ENCODE peak calls at places on chromosome 6, in five cellular contexts. D, V, S, P and B are unnamed samples. For H3K4me1, the result is how much of the 10 kb centered on the place peaks cover.

GRCh38 chr6:43771210-43771857 is 1.3 kb downstream of the VEGFA start:
- DNase-seq in D (peak), V (peak), S (peak), P (peak), B (peak)

GRCh38 chr6:32627831-32628230 is 9.4 kb upstream of the HLA-DQA1 start:
- DNase-seq in D (peak), V (no peak), S (no peak), P (peak), B (no peak)

GRCh38 chr6:134519456-134519855 is 201.5 kb upstream of the SGK1 start:
- DNase-seq in D (peak), V (peak), S (no peak), P (peak), B (peak)

GRCh38 chr6:131949615-131949908 is 1.6 kb downstream of the CCN2 start:
- DNase-seq in D (no peak), V (no peak), S (no peak), P (no peak), B (no peak)

GRCh38 chr6:37690964-37691735 is 6.5 kb downstream of the MDGA1 start:
- DNase-seq in D (no peak), V (no peak), S (no peak), P (no peak), B (no peak)

GRCh38 chr6:139927236-139927635 is 552.8 kb upstream of the CITED2 start:
- DNase-seq in D (no peak), V (no peak), S (no peak), P (no peak), B (no peak)

GRCh38 chr6:9140861-9141534 is 705.7 kb upstream of the SLC35B3 start:
- DNase-seq in D (no peak), V (no peak), S (no peak), P (no peak), B (no peak)

GRCh38 chr6:12009180-12009748 is 2.8 kb upstream of the HIVEP1 start:
- DNase-seq in D (no peak), V (no peak), S (no peak), P (no peak), B (no peak)

GRCh38 chr6:34638834-34639736 is 57.5 kb downstream of the ILRUN start:
- DNase-seq in D (no peak), V (no peak), S (no peak), P (no peak), B (no peak)

GRCh38 chr6:24330137-24330732 is 27.6 kb downstream of the DCDC2 start:
- DNase-seq in D (no peak), V (no peak), S (no peak), P (no peak), B (no peak)

GRCh38 chr6:14217728-14218637 is 100.4 kb downstream of the CD83 start:
- DNase-seq in D (no peak), V (no peak), S (no peak), P (peak), B (no peak)

GRCh38 chr6:55131616-55132015 is 42.7 kb upstream of the HCRTR2 start:
- DNase-seq in D (no peak), V (no peak), S (no peak), P (no peak), B (no peak)

GRCh38 chr6:124699038-124699437 is 263.2 kb upstream of the RNF217 start:
- DNase-seq in D (no peak), V (no peak), S (no peak), P (no peak), B (no peak)

GRCh38 chr6:133241901-133242760 is 974 bp downstream of the EYA4 start:
- DNase-seq in D (no peak), V (peak), S (peak), P (no peak), B (no peak)
- H3K4me1 ChIP-seq in D (under half), V (under half), S (under half), P (under half), B (under half)

DNA sequence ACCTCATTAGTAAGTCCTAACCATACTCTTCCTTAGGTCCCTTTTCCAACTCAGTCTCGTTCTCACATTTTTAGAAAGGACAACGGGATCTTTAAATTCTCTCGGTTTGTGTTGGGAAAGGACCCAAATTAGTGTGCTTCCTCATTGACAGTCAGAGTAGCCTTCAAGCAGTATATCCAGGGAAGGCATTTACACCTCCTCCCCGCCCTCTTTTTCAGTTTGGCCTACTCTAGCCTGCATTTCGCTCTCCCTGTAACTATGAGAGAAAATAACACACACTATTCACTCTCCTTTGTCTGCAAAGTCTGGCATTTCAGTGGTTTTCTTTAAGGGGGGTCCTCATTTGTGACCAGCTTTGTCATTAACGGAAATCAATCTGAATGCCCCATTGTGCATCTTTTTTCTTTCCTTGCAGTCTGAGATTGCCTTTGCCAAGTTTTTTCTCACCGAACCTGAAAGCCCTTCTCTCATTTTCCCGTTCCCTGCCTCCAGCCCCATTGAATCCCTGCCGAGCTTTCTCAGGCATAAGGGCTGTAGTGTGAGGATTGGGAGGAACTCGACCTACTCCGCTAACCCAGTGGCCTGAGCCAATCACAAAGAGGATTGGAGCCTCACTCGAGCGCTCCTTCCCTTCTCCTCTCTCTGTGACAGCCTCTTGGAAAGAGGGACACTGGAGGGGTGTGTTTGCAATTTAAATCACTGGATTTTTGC is 400 bp upstream of the FABP7 start:
- DNase-seq in D (no peak), V (no peak), S (no peak), P (no peak), B (no peak)
- H3K4me3 ChIP-seq in D (no peak), V (no peak), S (no peak), P (no peak), B (no peak)

DNA sequence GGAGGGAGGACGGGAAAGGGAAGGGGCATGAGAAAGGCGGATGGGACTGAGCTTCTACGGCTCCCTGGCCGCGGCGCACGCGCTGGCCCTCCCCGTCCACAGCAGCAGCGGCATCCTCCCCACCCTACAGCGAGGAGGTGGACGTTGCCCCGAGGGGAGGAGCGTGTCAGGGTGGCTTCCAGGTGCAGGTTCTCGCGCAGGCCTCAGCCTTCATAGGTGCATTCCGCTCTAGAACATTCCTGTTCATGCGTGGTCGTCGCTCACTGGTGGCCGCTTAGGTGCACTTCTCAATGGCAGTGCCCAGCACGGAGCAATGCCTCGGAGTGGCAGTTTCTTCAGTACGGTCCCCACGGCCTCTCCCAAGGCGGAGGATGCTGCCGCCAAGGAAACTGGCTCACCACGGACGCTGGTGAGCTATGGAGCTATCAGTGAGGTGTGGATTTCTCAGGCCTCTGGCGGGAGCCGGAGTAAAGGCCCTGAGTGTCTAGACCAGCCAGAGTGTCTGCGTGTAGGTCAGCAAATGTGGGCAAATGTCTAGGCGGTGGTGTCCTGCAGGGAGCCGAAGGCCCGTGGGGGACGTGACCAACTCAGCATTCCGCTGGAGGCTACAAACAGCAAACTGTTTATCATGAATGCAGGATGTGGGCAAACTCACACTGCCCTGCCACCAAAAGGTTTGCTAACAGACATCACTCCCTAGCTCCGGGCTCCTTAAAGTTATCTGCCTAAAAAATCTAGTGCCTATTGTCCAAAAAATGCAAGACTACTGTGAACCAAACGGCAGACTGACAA is 29.4 kb upstream of the AFDN start:
- DNase-seq in D (no peak), V (no peak), S (no peak), P (no peak), B (no peak)
- H3K4me1 ChIP-seq in D (under half), V (under half), S (under half), P (under half), B (under half)

GRCh38 chr6:26270903-26271639 is 93.9 kb upstream of the BTN3A2 start:
- DNase-seq in D (peak), V (peak), S (no peak), P (peak), B (peak)

GRCh38 chr6:26269406-26270120 is 95.4 kb upstream of the BTN3A2 start:
- DNase-seq in D (no peak), V (no peak), S (no peak), P (no peak), B (no peak)

GRCh38 chr6:26268659-26269402 is 96.2 kb upstream of the BTN3A2 start:
- DNase-seq in D (no peak), V (no peak), S (no peak), P (no peak), B (no peak)

GRCh38 chr6:26271640-26272090 is 93.3 kb upstream of the BTN3A2 start:
- DNase-seq in D (no peak), V (no peak), S (no peak), P (no peak), B (no peak)

GRCh38 chr6:26270121-26270861 is 94.7 kb upstream of the BTN3A2 start:
- DNase-seq in D (no peak), V (no peak), S (no peak), P (no peak), B (no peak)
- H3K4me3 ChIP-seq in D (peak), V (no peak), S (no peak), P (no peak), B (no peak)

DNA sequence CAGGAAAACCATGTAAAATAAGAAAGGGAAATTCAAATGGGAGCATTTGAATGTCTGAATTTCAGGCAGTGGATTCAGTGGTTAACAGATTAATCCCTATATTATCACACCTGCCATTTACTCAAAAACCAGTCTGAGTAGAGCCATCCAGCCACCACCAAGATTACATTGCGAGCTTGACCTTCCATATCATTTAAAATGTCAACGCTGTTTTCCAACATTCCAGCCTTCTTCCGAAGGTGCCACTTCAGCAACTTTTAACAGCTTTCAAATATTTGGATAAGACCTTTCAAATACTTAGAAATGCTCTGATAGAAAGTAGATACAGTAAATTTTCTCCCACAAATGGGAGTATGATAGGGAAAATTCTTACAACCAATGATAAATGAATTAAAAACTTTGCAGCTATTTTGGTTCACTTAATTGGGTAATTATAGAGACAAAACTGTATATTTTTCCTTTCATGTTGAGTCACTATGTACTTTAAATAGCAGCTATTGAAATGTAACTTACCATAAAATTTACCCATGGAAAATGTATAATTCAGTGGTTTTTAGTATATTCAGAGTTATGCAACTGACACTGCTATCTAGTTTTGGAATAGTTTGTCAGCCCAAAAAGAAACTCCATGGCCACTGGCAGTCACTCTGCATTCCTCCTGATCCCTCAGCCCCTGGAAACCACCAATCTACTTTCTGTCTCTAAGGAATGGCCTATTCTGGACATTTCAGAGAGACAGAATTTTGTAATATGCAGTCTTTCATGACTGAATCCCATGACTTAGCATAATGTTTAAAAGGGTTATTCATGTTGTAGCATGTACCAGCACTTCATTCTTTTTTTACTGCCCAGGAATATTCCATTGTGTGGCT is 21.6 kb downstream of the EZR start:
- DNase-seq in D (no peak), V (no peak), S (no peak), P (no peak), B (no peak)
- H3K4me1 ChIP-seq in D (half or more), V (half or more), S (half or more), P (half or more), B (under half)

GRCh38 chr6:4884646-4885427 is 108.6 kb downstream of the CDYL start:
- DNase-seq in D (no peak), V (no peak), S (no peak), P (no peak), B (no peak)

GRCh38 chr6:4885534-4885933 is 109.3 kb downstream of the CDYL start:
- DNase-seq in D (no peak), V (no peak), S (no peak), P (no peak), B (no peak)

GRCh38 chr6:4879724-4880372 is 103.6 kb downstream of the CDYL start:
- DNase-seq in D (no peak), V (no peak), S (no peak), P (no peak), B (no peak)

GRCh38 chr6:4883298-4883697 is 107.1 kb downstream of the CDYL start:
- DNase-seq in D (no peak), V (no peak), S (peak), P (no peak), B (no peak)

DNA sequence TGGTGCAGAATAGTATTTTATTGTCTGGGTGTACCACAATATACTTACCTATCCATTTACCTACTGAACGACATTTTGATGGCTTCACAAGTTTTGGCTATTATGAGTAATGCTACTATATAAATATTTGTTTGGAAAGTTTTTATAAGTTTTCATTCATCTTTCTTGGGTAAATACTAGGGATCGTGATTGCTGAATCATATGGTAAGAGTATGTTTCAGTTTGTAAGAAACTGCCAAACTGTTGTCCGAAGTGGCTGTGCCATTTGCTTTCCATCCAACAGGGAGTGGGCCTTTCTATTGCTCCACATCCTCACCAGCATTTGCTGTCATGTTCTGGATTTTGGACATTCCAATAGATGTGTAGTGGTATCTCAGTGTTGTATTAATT is 104.2 kb downstream of the CDYL start:
- DNase-seq in D (no peak), V (no peak), S (no peak), P (no peak), B (no peak)
- H3K4me3 ChIP-seq in D (no peak), V (no peak), S (no peak), P (no peak), B (no peak)

GRCh38 chr6:137878810-137879285 is 11.8 kb downstream of the TNFAIP3 start:
- DNase-seq in D (peak), V (peak), S (no peak), P (peak), B (no peak)
- H3K4me1 ChIP-seq in D (under half), V (under half), S (under half), P (under half), B (under half)